ENCODE peak calls at places on chromosomes 3 and 15, in ten cellular contexts. I, U, T, G, D, F, Z, Q, M and N are unnamed samples.

GRCh38 chr3:36312351-36312750 is 68.0 kb upstream of the STAC start:
- DNase-seq in Q (no peak), D (no peak), F (no peak), G (no peak), Z (no peak), M (no peak), T (no peak), I (no peak), U (no peak), N (no peak)

GRCh38 chr15:85667491-85668424 is 127.0 kb downstream of the KLHL25 start:
- DNase-seq in I (no peak), G (peak), F (peak), T (no peak), M (peak), D (peak), U (no peak), Q (peak), Z (no peak), N (peak)

GRCh38 chr3:197076446-197076845 is 46.8 kb upstream of the MELTF start:
- DNase-seq in U (no peak), M (no peak), G (no peak), Q (no peak), I (no peak), Z (no peak), D (no peak), F (no peak), T (no peak), N (no peak)

GRCh38 chr3:43255675-43256074 is 30.7 kb upstream of the SNRK start:
- DNase-seq in F (no peak), M (no peak), I (no peak), Z (no peak), T (no peak), G (no peak), U (no peak), D (no peak), Q (no peak), N (no peak)

GRCh38 chr15:70023064-70023768 is 74.5 kb downstream of the TLE3 start:
- DNase-seq in D (no peak), M (peak), T (no peak), U (no peak), I (no peak), Z (no peak), G (peak), Q (no peak), F (peak), N (no peak)

GRCh38 chr15:100183921-100184480 is 157.8 kb downstream of the ADAMTS17 start:
- DNase-seq in Q (no peak), T (no peak), D (no peak), F (no peak), I (no peak), Z (peak), U (no peak), M (no peak), G (no peak), N (no peak)

GRCh38 chr3:111534701-111535100 is 7.3 kb upstream of the CD96 start:
- DNase-seq in D (no peak), G (peak), Q (no peak), M (no peak), F (no peak), I (no peak), T (no peak), U (no peak), Z (no peak), N (no peak)

GRCh38 chr3:187739561-187740445 is 5.5 kb downstream of the BCL6 start:
- DNase-seq in Q (peak), Z (peak), F (peak), T (peak), G (peak), M (peak), U (peak), I (peak), D (peak), N (peak)

GRCh38 chr3:145384307-145384706 is 776.7 kb downstream of the PLOD2 start:
- DNase-seq in M (no peak), G (no peak), I (no peak), Q (no peak), Z (no peak), T (no peak), U (no peak), F (no peak), D (no peak), N (no peak)

GRCh38 chr3:75294124-75294523 is 370.0 kb upstream of the FRG2C start:
- DNase-seq in F (peak), G (peak), I (peak), U (peak), M (no peak), D (peak), Z (peak), T (no peak), Q (peak), N (no peak)

DNA sequence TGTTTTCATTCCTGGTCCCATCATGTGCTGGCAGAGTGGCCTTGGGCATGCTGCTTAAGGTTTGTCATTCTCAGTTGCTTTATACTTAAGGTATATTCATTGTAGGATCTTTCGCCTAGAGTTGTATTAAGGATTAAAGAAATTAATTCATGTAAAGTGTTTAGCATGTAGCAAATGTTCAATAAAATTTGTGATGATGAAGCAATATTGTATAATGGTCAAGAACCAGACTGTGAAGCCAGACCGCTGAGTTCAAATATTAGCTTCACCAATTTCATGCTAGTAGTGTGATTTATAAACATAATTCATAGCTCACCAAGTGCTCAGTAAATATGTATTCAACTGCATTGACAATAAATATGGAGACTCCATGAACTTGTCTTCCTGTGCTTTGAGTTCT is 178.5 kb downstream of the BBX start:
- DNase-seq in T (no peak), I (no peak), F (no peak), Q (no peak), U (no peak), Z (no peak), D (no peak), G (no peak), M (no peak), N (no peak)
- TF ChIP-seq POLR2A in T (no peak), I (no peak), F (no peak), Q (no peak), U (no peak), Z (no peak), D (no peak), G (no peak), M (no peak), N (no peak)

DNA sequence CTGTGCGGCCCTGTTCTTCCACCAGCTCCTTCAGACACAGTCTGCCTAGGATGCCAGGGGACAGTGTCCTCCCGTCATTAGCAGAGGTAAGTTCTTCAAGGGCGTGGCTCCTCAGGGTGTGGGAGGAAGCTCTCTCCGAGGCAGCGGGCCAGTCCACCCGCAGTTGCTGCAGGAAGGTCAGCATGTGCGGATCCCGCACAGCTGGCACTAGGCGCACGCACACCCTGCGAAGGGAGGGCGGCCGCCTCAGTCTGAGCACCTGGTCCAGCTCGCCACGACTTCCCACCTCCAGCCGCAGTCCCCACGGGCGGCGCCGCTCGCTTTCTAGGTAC is 768 bp downstream of the DALRD3 start:
- DNase-seq in I (no peak), G (no peak), M (peak), D (no peak), U (no peak), Q (no peak), F (no peak), T (no peak), Z (no peak), N (no peak)
- TF ChIP-seq POLR2A in I (no peak), G (no peak), M (no peak), D (no peak), U (no peak), Q (no peak), F (no peak), T (no peak), Z (no peak), N (no peak)

DNA sequence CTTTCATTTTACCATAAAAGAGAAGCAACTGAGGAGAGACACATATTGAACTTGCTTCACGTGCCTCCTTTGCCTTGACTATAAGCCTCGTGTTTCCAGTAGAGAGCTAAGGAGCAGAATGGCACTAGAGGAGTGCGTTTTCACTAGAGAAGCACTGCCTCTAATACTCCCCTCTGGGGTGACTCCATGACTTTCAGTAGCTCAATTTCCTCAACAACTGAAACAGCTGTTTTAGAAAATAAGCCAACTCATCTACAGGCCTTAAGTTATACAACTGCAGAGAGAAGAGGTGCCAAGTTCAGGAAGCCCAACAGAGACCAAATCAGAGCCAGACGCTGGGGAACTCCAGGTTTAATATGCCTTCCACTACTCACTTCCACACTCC is 1.9 kb downstream of the UBP1 start:
- DNase-seq in D (no peak), I (no peak), F (no peak), M (peak), G (peak), T (no peak), Q (peak), Z (no peak), U (no peak), N (peak)
- TF ChIP-seq POLR2A in D (no peak), I (no peak), F (no peak), M (no peak), G (no peak), T (no peak), Q (peak), Z (no peak), U (no peak), N (no peak)

DNA sequence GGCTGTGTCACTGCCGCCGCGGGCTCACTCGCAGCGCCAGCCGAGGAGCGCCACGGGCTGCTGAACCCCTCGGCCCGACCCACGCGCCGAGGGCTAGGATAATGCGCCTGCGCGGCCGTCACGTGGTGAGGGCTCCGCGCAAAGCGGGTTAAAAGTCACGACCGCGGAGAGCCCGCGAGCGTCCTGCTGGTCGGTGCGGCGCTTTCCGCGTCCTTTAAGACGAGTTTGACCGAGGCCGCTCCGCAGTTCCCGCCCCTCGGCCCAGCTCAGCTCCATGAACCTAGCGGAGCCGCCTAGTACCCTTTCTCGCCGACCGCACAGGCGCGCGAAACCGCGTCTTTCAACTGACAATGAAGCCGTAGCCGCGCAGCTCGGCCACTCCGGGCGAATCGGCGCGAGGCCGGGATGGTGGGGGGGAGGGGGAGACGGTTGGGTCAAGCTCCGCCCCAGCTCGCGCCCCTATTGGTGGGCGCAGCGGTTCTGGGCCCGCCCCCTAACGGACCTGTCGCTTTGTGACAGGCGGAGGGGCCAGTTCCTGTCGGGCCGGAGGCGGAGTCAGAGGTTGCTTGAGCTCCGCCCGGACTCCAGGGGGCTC is 636 bp upstream of the STT3B start:
- DNase-seq in Z (peak), I (peak), G (peak), F (peak), U (peak), Q (peak), D (peak), T (peak), M (peak), N (peak)
- TF ChIP-seq POLR2A in Z (peak), I (peak), G (peak), F (peak), U (peak), Q (peak), D (peak), T (peak), M (peak), N (peak)

GRCh38 chr15:27527490-27528067 is 556.6 kb downstream of the GABRG3 start:
- DNase-seq in Z (no peak), I (no peak), T (no peak), Q (no peak), U (no peak), G (no peak), F (no peak), M (no peak), D (no peak), N (no peak)
- TF ChIP-seq POLR2A in Z (no peak), I (no peak), T (no peak), Q (no peak), U (no peak), G (no peak), F (no peak), M (no peak), D (no peak), N (no peak)

GRCh38 chr3:127915115-127915936 is at the start of gene KBTBD12:
- DNase-seq in Q (peak), T (no peak), U (peak), Z (peak), G (no peak), F (no peak), I (no peak), D (peak), M (no peak), N (peak)
- TF ChIP-seq POLR2A in Q (peak), T (no peak), U (no peak), Z (no peak), G (no peak), F (no peak), I (no peak), D (peak), M (no peak), N (no peak)

GRCh38 chr3:48662753-48663488 is at the start of gene CELSR3:
- DNase-seq in D (peak), F (peak), Q (peak), I (peak), M (peak), U (peak), Z (peak), T (peak), G (peak), N (peak)
- TF ChIP-seq POLR2A in D (no peak), F (no peak), Q (peak), I (peak), M (no peak), U (no peak), Z (no peak), T (peak), G (peak), N (no peak)

GRCh38 chr3:153055779-153056178 is 106.2 kb upstream of the RAP2B start:
- DNase-seq in I (no peak), G (no peak), D (no peak), Z (no peak), F (no peak), T (no peak), Q (no peak), U (no peak), M (no peak), N (no peak)
- TF ChIP-seq POLR2A in I (no peak), G (no peak), D (no peak), Z (no peak), F (no peak), T (no peak), Q (no peak), U (no peak), M (no peak), N (no peak)

DNA sequence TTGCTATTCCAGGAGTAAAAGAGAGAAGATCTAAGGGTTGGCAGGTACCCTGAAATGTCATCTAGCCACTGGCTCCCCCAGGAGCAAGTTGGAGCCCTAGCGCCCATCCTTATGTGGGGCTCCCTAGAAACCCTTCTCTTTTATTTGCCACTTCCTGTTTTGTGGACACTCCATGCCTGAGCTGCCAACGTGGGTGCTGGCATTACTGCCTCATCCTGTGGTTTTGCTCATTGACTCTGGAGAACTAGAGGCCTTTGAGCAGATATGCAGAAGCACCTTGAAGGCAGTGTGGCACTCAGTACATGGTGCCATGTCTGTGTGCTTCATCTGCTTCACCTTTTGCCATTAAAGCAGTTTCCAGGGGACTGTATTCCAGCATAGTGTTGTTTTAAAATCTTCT is 8.1 kb downstream of the EDEM1 start:
- DNase-seq in Q (no peak), D (peak), T (no peak), I (no peak), U (no peak), G (no peak), F (no peak), Z (no peak), M (no peak), N (no peak)
- TF ChIP-seq POLR2A in Q (no peak), D (no peak), T (no peak), I (no peak), U (no peak), G (no peak), F (no peak), Z (no peak), M (no peak), N (no peak)